ENCODE peak calls at places on chromosomes 3 and 15, in seven cellular contexts. A, Q, J, O, X, F and U are unnamed samples.

GRCh38 chr15:101315736-101316135 is 20.7 kb upstream of the SNRPA1 start:
- DNase-seq in A (no peak), Q (no peak), J (no peak), O (no peak), X (no peak), F (no peak), U (no peak)

GRCh38 chr3:99108508-99108907 is 207.0 kb upstream of the DCBLD2 start:
- DNase-seq in A (no peak), Q (peak; percentile 93), J (no peak), O (no peak), X (no peak), F (no peak), U (peak; percentile 98)

GRCh38 chr15:96345560-96346389 is 15.3 kb downstream of the NR2F2 start:
- DNase-seq in A (no peak), Q (peak; percentile 89), J (peak; percentile 96), O (peak; percentile 74), X (peak; percentile 76), F (no peak), U (peak; percentile 82)

GRCh38 chr3:172717493-172718088 is 6.7 kb upstream of the NCEH1 start:
- DNase-seq in A (no peak), Q (no peak), J (no peak), O (peak; percentile 46), X (no peak), F (no peak), U (no peak)

GRCh38 chr15:95687056-95687455 is 643.4 kb upstream of the NR2F2 start:
- DNase-seq in A (no peak), Q (no peak), J (no peak), O (no peak), X (no peak), F (no peak), U (no peak)

GRCh38 chr3:42443819-42444436 is 33.5 kb upstream of the LYZL4 start:
- DNase-seq in A (peak; percentile 76), Q (peak; percentile 64), J (peak; percentile 90), O (peak; percentile 90), X (peak; percentile 81), F (peak; percentile 40), U (peak; percentile 61)

GRCh38 chr3:188510366-188510765 is 356.4 kb downstream of the LPP start:
- DNase-seq in A (no peak), Q (peak; percentile 90), J (no peak), O (no peak), X (no peak), F (no peak), U (peak; percentile 93)

GRCh38 chr3:66702126-66702525 is 201.3 kb upstream of the LRIG1 start:
- DNase-seq in A (no peak), Q (peak; percentile 23), J (no peak), O (no peak), X (no peak), F (no peak), U (no peak)

GRCh38 chr15:73082719-73083275 is 30.5 kb downstream of the NEO1 start:
- DNase-seq in A (no peak), Q (no peak), J (no peak), O (peak; percentile 12), X (no peak), F (no peak), U (no peak)

GRCh38 chr15:66939451-66940023 is 125.9 kb upstream of the SMAD3 start:
- DNase-seq in A (no peak), Q (no peak), J (no peak), O (no peak), X (no peak), F (no peak), U (no peak)

GRCh38 chr15:75945953-75946352 is 42.3 kb downstream of the FBXO22 start:
- DNase-seq in A (peak; percentile 20), Q (peak; percentile 66), J (no peak), O (no peak), X (no peak), F (no peak), U (peak; percentile 89)

GRCh38 chr15:79154491-79155182 is 64.1 kb upstream of the RASGRF1 start:
- DNase-seq in A (no peak), Q (no peak), J (no peak), O (no peak), X (no peak), F (no peak), U (peak; percentile 15)

GRCh38 chr3:9216736-9217135 is 32.7 kb downstream of the SRGAP3 start:
- DNase-seq in A (no peak), Q (no peak), J (no peak), O (no peak), X (no peak), F (no peak), U (no peak)

GRCh38 chr15:22810735-22811338 is 24.4 kb downstream of the NIPA1 start:
- DNase-seq in A (no peak), Q (no peak), J (no peak), O (no peak), X (no peak), F (no peak), U (peak; percentile 27)

GRCh38 chr15:91803260-91803659 is 50.2 kb upstream of the SLCO3A1 start:
- DNase-seq in A (no peak), Q (no peak), J (no peak), O (no peak), X (no peak), F (no peak), U (no peak)

GRCh38 chr3:123324880-123325765 is 123.4 kb downstream of the SEC22A start:
- DNase-seq in A (no peak), Q (no peak), J (peak; percentile 52), O (no peak), X (no peak), F (no peak), U (no peak)

GRCh38 chr15:68682906-68683490 is 104.2 kb downstream of the CORO2B start:
- DNase-seq in A (no peak), Q (no peak), J (peak; percentile 52), O (no peak), X (no peak), F (no peak), U (no peak)

GRCh38 chr3:46695177-46695961 is 1.9 kb upstream of the ALS2CL start:
- DNase-seq in A (peak; percentile 59), Q (no peak), J (no peak), O (peak; percentile 25), X (peak; percentile 58), F (no peak), U (no peak)

GRCh38 chr15:41483115-41483514 is 10.6 kb upstream of the ITPKA start:
- DNase-seq in A (peak; percentile 71), Q (no peak), J (peak; percentile 8), O (no peak), X (peak; percentile 90), F (no peak), U (peak; percentile 66)